ENCODE peak calls at places on chromosomes 3 and 15, in nine cellular contexts. G is stimulated activated CD4-positive, alpha-beta T cell treated with anti-CD3 and anti-CD28 coated beads, Interleukin-1b, Interleukin-23, amount 100 ng/mL, for 4 hours; A is NCI-H226; K is endodermal cell; O is breast epithelium; F is stimulated activated CD8-positive, alpha-beta memory T cell treated with anti-CD3 and anti-CD28 coated beads, Interleukin-7, amount 100 ng/mL, for 24 hours; E is T-helper 2 cell; W is heart left ventricle; S is HAP-1. U is an unnamed sample.
A peak's percentile ranks its signal among the peaks of the same experiment; 100 is the strongest.

GRCh38 chr3:172972717-172973116 is 168.3 kb downstream of the SPATA16 start:
- DNase-seq in G (no peak), A (no peak), K (no peak), O (no peak), F (no peak), E (no peak), W (no peak), S (no peak), U (no peak)

GRCh38 chr15:69568621-69569020 is 116.0 kb downstream of the RPLP1 start:
- DNase-seq in G (no peak), A (peak; percentile 96), K (no peak), O (no peak), F (no peak), E (no peak), W (no peak), S (no peak), U (no peak)

GRCh38 chr3:182651461-182651860 is 141.8 kb upstream of the ATP11B start:
- DNase-seq in G (no peak), A (no peak), K (no peak), O (no peak), F (no peak), E (no peak), W (no peak), S (no peak), U (no peak)

GRCh38 chr3:171614318-171614967 is 154.2 kb upstream of the TNIK start:
- DNase-seq in G (no peak), A (no peak), K (peak; percentile 90), O (no peak), F (no peak), E (no peak), W (peak; percentile 30), S (peak; percentile 58), U (peak; percentile 40)

GRCh38 chr15:71549697-71550096 is 260.7 kb upstream of the NR2E3 start:
- DNase-seq in G (no peak), A (no peak), K (no peak), O (no peak), F (no peak), E (no peak), W (peak; percentile 67), S (no peak), U (no peak)

GRCh38 chr3:154142608-154143007 is 21.4 kb downstream of the ARHGEF26 start:
- DNase-seq in G (no peak), A (peak; percentile 92), K (no peak), O (no peak), F (no peak), E (no peak), W (no peak), S (no peak), U (no peak)

GRCh38 chr3:49566312-49566711 is 12.0 kb downstream of the BSN start:
- DNase-seq in G (no peak), A (no peak), K (no peak), O (no peak), F (no peak), E (no peak), W (no peak), S (no peak), U (no peak)

GRCh38 chr3:55690746-55691540 is 203.8 kb upstream of the WNT5A start:
- DNase-seq in G (no peak), A (no peak), K (peak; percentile 87), O (no peak), F (no peak), E (no peak), W (no peak), S (peak; percentile 20), U (peak; percentile 38)

GRCh38 chr3:128727059-128727458 is 1.1 kb downstream of the RAB7A start:
- DNase-seq in G (no peak), A (no peak), K (no peak), O (no peak), F (no peak), E (no peak), W (no peak), S (no peak), U (no peak)

GRCh38 chr3:195711813-195712534 is 8.8 kb upstream of the MUC20 start:
- DNase-seq in G (no peak), A (no peak), K (peak; percentile 57), O (no peak), F (no peak), E (no peak), W (no peak), S (no peak), U (no peak)

GRCh38 chr3:10007126-10007782 is 19.0 kb upstream of the FANCD2 start:
- DNase-seq in G (no peak), A (no peak), K (no peak), O (peak; percentile 13), F (no peak), E (no peak), W (no peak), S (no peak), U (no peak)

U was measured in GM13976.